ENCODE peak calls at places on chromosomes 7 and 10, in four cellular contexts. B, V, R and Q are unnamed samples.

GRCh38 chr10:121324678-121325213 is 273.5 kb downstream of the FGFR2 start:
- DNase-seq in B (peak; percentile 10), V (no peak), R (no peak), Q (no peak)

GRCh38 chr10:60964257-60965235 is 20.6 kb upstream of the RHOBTB1 start:
- DNase-seq in B (peak; percentile 63), V (no peak), R (peak; percentile 88), Q (no peak)

GRCh38 chr10:106136175-106136574 is 1028.3 kb downstream of the SORCS1 start:
- DNase-seq in B (no peak), V (no peak), R (no peak), Q (no peak)

GRCh38 chr7:21580073-21580521 is 37.3 kb downstream of the DNAH11 start:
- DNase-seq in B (no peak), V (no peak), R (no peak), Q (peak; percentile 23)

GRCh38 chr10:88409236-88409635 is 173.9 kb downstream of the RNLS start:
- DNase-seq in B (no peak), V (no peak), R (no peak), Q (no peak)

GRCh38 chr7:1559626-1560590 is 3.9 kb upstream of the TMEM184A start:
- DNase-seq in B (no peak), V (no peak), R (no peak), Q (no peak)

GRCh38 chr7:72080865-72081264 is 331.3 kb downstream of the CALN1 start:
- DNase-seq in B (no peak), V (no peak), R (no peak), Q (no peak)

GRCh38 chr7:28096713-28097112 is 83.9 kb downstream of the JAZF1 start:
- DNase-seq in B (peak; percentile 27), V (no peak), R (peak; percentile 55), Q (peak; percentile 12)

GRCh38 chr7:101790566-101791293 is 26.7 kb upstream of the CUX1 start:
- DNase-seq in B (no peak), V (no peak), R (no peak), Q (no peak)

GRCh38 chr10:127964644-127965043 is 57.7 kb downstream of the PTPRE start:
- DNase-seq in B (no peak), V (no peak), R (no peak), Q (no peak)

GRCh38 chr10:3723706-3724225 is 61.2 kb downstream of the KLF6 start:
- DNase-seq in B (no peak), V (no peak), R (no peak), Q (no peak)

GRCh38 chr10:48266528-48266927 is 8.0 kb downstream of the FRMPD2 start:
- DNase-seq in B (no peak), V (no peak), R (no peak), Q (no peak)

GRCh38 chr10:35413985-35414861 is 77.9 kb downstream of the CCNY start:
- DNase-seq in B (peak; percentile 46), V (no peak), R (peak; percentile 85), Q (no peak)

GRCh38 chr10:28370107-28370835 is 67.4 kb upstream of the MPP7 start:
- DNase-seq in B (no peak), V (no peak), R (no peak), Q (no peak)

GRCh38 chr10:57864789-57865676 is 402.7 kb downstream of the IPMK start:
- DNase-seq in B (peak; percentile 30), V (no peak), R (no peak), Q (no peak)

GRCh38 chr10:9275861-9276260 is 1221.4 kb downstream of the GATA3 start:
- DNase-seq in B (no peak), V (no peak), R (no peak), Q (no peak)

GRCh38 chr10:71878327-71879034 is 27.4 kb upstream of the PSAP start:
- DNase-seq in B (no peak), V (no peak), R (peak; percentile 76), Q (no peak)

GRCh38 chr7:28144266-28144665 is 36.3 kb downstream of the JAZF1 start:
- DNase-seq in B (no peak), V (no peak), R (no peak), Q (no peak)

GRCh38 chr7:111788426-111788825 is 226.1 kb upstream of the IMMP2L start:
- DNase-seq in B (no peak), V (no peak), R (no peak), Q (no peak)

GRCh38 chr10:130443236-130443635 is 307.0 kb downstream of the GLRX3 start:
- DNase-seq in B (no peak), V (no peak), R (no peak), Q (no peak)

GRCh38 chr7:129072410-129073063 is 17.6 kb upstream of the TNPO3 start:
- DNase-seq in B (peak; percentile 21), V (no peak), R (no peak), Q (no peak)

GRCh38 chr7:22667562-22668239 is 59.3 kb upstream of the IL6 start:
- DNase-seq in B (no peak), V (peak; percentile 75), R (peak; percentile 79), Q (no peak)

GRCh38 chr7:132292803-132293202 is 283.5 kb downstream of the PLXNA4 start:
- DNase-seq in B (peak; percentile 50), V (no peak), R (no peak), Q (no peak)

GRCh38 chr10:79442171-79443040 is 3.0 kb downstream of the ZCCHC24 start:
- DNase-seq in B (no peak), V (no peak), R (no peak), Q (no peak)

GRCh38 chr7:44284216-44284615 is 41.2 kb downstream of the CAMK2B start:
- DNase-seq in B (no peak), V (no peak), R (no peak), Q (no peak)

GRCh38 chr7:24884401-24884800 is 95.6 kb downstream of the OSBPL3 start:
- DNase-seq in B (no peak), V (no peak), R (no peak), Q (no peak)

GRCh38 chr7:133820584-133820983 is 306.6 kb upstream of the LRGUK start:
- DNase-seq in B (no peak), V (no peak), R (no peak), Q (no peak)

GRCh38 chr7:104963991-104964385 is 50.0 kb upstream of the KMT2E start:
- DNase-seq in B (peak; percentile 88), V (no peak), R (peak; percentile 76), Q (no peak)

GRCh38 chr7:140003913-140004382 is 58.8 kb downstream of the PARP12 start:
- DNase-seq in B (peak; percentile 43), V (peak; percentile 15), R (peak; percentile 84), Q (peak; percentile 16)

GRCh38 chr10:15738237-15738928 is 18.7 kb upstream of the ITGA8 start:
- DNase-seq in B (no peak), V (no peak), R (no peak), Q (no peak)

GRCh38 chr10:45181483-45181882 is 133.9 kb downstream of the OR13A1 start:
- DNase-seq in B (no peak), V (no peak), R (no peak), Q (no peak)

GRCh38 chr7:100867796-100868485 is 754 bp downstream of the TRIP6 start:
- DNase-seq in B (no peak), V (no peak), R (peak; percentile 61), Q (no peak)

GRCh38 chr10:78337016-78337415 is 303.4 kb downstream of the RPS24 start:
- DNase-seq in B (no peak), V (no peak), R (no peak), Q (no peak)
- TF ChIP-seq ATF2 in B (no peak), V (no peak), R (no peak), Q (no peak)

DNA sequence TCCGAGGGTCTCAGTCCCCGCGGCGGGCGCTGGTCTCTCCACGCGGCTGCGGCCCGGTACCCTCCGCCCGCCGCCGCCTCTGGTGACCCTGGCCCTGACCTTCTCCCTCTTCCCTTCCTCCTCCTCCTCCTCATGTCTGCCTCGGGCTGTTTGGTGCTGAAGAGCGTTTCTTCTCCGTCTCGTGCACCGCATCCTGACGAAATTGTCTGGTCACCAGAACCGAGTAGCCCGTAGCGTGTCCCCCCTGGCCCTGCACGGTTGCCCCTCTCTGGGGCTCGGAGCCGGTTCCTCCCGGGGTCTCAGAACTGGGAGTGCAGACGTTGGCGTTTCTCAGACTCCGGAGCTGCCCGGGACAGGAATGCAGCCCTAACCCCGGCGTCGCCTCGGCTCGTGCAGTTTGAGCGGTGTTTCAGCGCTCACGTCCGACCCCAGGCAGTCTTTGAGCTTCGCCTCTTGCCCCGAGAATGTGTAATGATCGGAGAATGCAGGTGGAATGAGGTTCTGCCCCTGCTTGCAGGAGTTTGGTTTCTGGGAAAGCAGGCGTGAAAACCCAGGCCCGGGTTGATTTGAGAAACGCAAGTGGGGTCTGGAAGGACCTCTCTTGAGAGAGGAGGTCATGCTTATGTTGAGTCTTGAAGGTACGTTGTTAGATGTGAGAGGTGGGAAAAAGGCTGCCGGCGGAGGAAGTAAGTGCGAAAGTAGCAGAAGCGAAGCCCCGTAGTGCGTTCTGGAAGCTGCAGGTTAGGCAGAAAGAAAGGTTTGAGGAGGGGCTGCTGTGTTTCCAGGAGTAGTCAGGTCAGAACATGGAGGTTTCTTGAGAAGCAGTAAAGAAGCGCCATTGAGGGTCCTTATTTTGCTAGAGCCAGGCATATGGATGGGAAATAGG is 743 bp downstream of the RBM17 start:
- DNase-seq in B (peak; percentile 48), V (no peak), R (peak; percentile 34), Q (no peak)
- H2AFZ ChIP-seq in B (no peak overlapping the region), V (no peak overlapping the region), R (peak overlapping the region; percentile 58), Q (peak overlapping the region; percentile 65)

GRCh38 chr10:131743190-131744151 is 157.3 kb upstream of the PPP2R2D start:
- DNase-seq in B (no peak), V (no peak), R (no peak), Q (peak; percentile 45)

GRCh38 chr10:131746241-131746711 is 154.5 kb upstream of the PPP2R2D start:
- DNase-seq in B (no peak), V (no peak), R (no peak), Q (no peak)

GRCh38 chr10:131742371-131743000 is 158.3 kb upstream of the PPP2R2D start:
- DNase-seq in B (no peak), V (no peak), R (no peak), Q (no peak)

GRCh38 chr10:131745591-131745990 is 155.2 kb upstream of the PPP2R2D start:
- DNase-seq in B (no peak), V (no peak), R (no peak), Q (no peak)

DNA sequence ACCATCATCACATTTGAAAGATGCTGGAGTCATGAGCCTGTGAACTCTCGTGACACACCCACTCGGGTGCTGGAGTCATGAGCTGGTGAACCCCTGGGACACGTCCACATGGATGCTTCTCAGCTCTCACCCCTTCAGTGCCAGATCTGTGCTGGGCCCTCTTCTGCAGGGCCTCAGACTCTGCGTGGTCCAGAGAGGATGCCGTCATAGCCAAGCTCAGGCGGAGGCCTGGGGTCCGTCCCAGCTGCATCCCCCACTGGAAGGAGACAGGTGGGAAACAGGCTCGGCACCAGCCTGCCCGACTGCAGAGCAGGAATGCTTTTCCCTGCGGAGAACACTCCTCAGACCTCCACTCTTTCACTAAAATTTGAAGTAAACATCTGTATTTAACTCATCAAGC is 156.5 kb upstream of the PPP2R2D start:
- DNase-seq in B (no peak), V (no peak), R (no peak), Q (no peak)
- TF ChIP-seq ATF2 in B (no peak), V (no peak), R (no peak), Q (no peak)

DNA sequence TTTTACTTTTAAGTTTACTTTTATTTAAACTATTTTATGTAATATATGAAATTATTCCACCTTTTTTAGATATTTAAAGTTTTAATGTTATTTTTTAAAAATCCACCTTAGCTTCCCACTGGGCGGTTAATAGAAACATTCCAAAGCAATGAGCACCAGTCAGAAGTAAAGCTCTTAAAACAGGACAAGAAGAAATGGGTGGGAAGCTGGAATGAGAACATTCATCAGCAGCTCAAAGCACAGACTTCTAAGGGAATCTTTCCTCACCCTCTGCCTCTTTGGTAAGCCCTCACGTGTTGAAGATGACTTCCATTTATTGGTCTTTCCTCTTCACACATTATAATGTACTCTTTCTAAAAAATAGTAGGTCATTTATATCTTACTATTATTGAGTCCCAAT is 3.1 kb downstream of the AGMO start:
- DNase-seq in B (no peak), V (no peak), R (no peak), Q (no peak)
- H2AFZ ChIP-seq in B (no peak overlapping the region), V (no peak overlapping the region), R (no peak overlapping the region), Q (no peak overlapping the region)